ENCODE peak calls at places on chromosomes 13 and 19, in ten cellular contexts. V is kidney epithelial cell; W is AG09319; D is activated T-helper 1 cell treated with anti-CD3 and anti-CD28 coated beads, Interleukin-2, amount 50 U/mL, for 16 hours; S is cardiac fibroblast; J is SW 1271; Q is KBM-7; Z is NCI-H2029; L is RWPE1; U is EH. A is an unnamed sample.

GRCh38 chr13:26037302-26037701 is 14.5 kb downstream of the SHISA2 start:
- DNase-seq in U (peak), D (no peak), V (no peak), J (no peak), Q (peak), S (peak), W (no peak), L (no peak), Z (no peak), A (no peak)

GRCh38 chr19:28878862-28879566 is 333.9 kb downstream of the UQCRFS1 start:
- DNase-seq in U (peak), J (no peak), L (peak), W (peak), V (no peak), Z (peak), Q (peak), D (peak), S (peak), A (peak)

GRCh38 chr19:41304706-41305483 is 5.1 kb upstream of the CCDC97 start:
- DNase-seq in Z (no peak), Q (no peak), D (no peak), S (no peak), U (no peak), L (no peak), J (no peak), W (no peak), V (no peak), A (no peak)

GRCh38 chr13:101916108-101916757 is 463.8 kb downstream of the ITGBL1 start:
- DNase-seq in D (no peak), J (no peak), Z (no peak), W (no peak), S (no peak), Q (no peak), V (no peak), L (no peak), U (no peak), A (no peak)

GRCh38 chr13:24269803-24270202 is 39.6 kb upstream of the C1QTNF9 start:
- DNase-seq in D (no peak), J (no peak), S (no peak), L (no peak), U (no peak), Z (no peak), V (no peak), W (no peak), Q (no peak), A (no peak)

GRCh38 chr13:98632971-98633370 is 56.1 kb upstream of the STK24 start:
- DNase-seq in J (no peak), V (no peak), L (no peak), W (no peak), S (peak), U (peak), D (no peak), Q (peak), Z (no peak), A (no peak)

GRCh38 chr19:48608798-48609263 is 2.3 kb downstream of the SPACA4 start:
- DNase-seq in L (peak), J (no peak), Q (peak), Z (peak), W (no peak), V (no peak), D (no peak), U (peak), S (peak), A (peak)

GRCh38 chr13:60226507-60226906 is 62.8 kb upstream of the DIAPH3 start:
- DNase-seq in V (no peak), Q (peak), L (peak), D (no peak), J (no peak), W (peak), S (peak), U (peak), Z (no peak), A (no peak)

GRCh38 chr19:39142655-39143054 is 17.1 kb downstream of the PAK4 start:
- DNase-seq in Z (no peak), V (no peak), Q (peak), L (no peak), W (no peak), S (no peak), J (no peak), D (no peak), U (no peak), A (no peak)

GRCh38 chr13:36362251-36362650 is 16.1 kb upstream of the SPART start:
- DNase-seq in Z (no peak), W (peak), D (no peak), Q (no peak), L (peak), J (no peak), V (peak), S (peak), U (peak), A (no peak)

GRCh38 chr19:13492128-13492527 is 14.2 kb downstream of the CACNA1A start:
- DNase-seq in Z (no peak), Q (no peak), V (no peak), J (peak), L (no peak), D (no peak), W (peak), U (peak), S (peak), A (no peak)

GRCh38 chr13:110475117-110475516 is 86.4 kb downstream of the RAB20 start:
- DNase-seq in S (no peak), W (no peak), J (no peak), D (no peak), Z (peak), U (no peak), Q (no peak), L (no peak), V (no peak), A (no peak)

GRCh38 chr13:46953331-46953730 is 56.5 kb upstream of the HTR2A start:
- DNase-seq in J (no peak), S (no peak), W (no peak), U (no peak), Z (no peak), L (no peak), Q (no peak), D (no peak), V (no peak), A (no peak)

GRCh38 chr19:18651738-18652137 is 14.9 kb downstream of the KLHL26 start:
- DNase-seq in Q (no peak), W (no peak), V (no peak), L (no peak), U (no peak), J (no peak), S (no peak), D (no peak), Z (no peak), A (no peak)

GRCh38 chr19:14775855-14776254 is 2.5 kb downstream of the ADGRE2 start:
- DNase-seq in Z (no peak), U (no peak), D (no peak), Q (peak), W (no peak), S (no peak), J (no peak), V (no peak), L (no peak), A (no peak)